ENCODE peak calls at places on chromosomes 2 and 18, in seven cellular contexts. T is CD4-positive, alpha-beta T cell; P is fibroblast of lung; F is mucosa of descending colon; D is kidney; U is adrenal gland; G is CD8-positive, alpha-beta T cell. Q is an unnamed sample.

GRCh38 chr2:221777119-221777518 is 205.0 kb upstream of the EPHA4 start:
- DNase-seq in T (no peak), P (no peak), F (no peak), D (no peak), U (no peak), G (no peak), Q (no peak)

GRCh38 chr2:16739778-16740581 is 74.3 kb upstream of the CYRIA start:
- DNase-seq in T (no peak), P (no peak), F (no peak), D (peak; percentile 91), U (peak; percentile 67), G (no peak), Q (no peak)

GRCh38 chr2:23569761-23570383 is 184.9 kb downstream of the KLHL29 start:
- DNase-seq in T (no peak), P (no peak), F (no peak), D (no peak), U (no peak), G (no peak), Q (no peak)

GRCh38 chr18:48190994-48191393 is 218.2 kb downstream of the ZBTB7C start:
- DNase-seq in T (no peak), P (no peak), F (no peak), D (no peak), U (no peak), G (no peak), Q (no peak)

GRCh38 chr2:203534486-203535077 is 519 bp downstream of the RAPH1 start:
- DNase-seq in T (peak; percentile 7), P (peak; percentile 33), F (peak; percentile 67), D (no peak), U (peak; percentile 60), G (no peak), Q (peak; percentile 65)

GRCh38 chr18:33579147-33579867 is 1.3 kb downstream of the ASXL3 start:
- DNase-seq in T (no peak), P (peak; percentile 23), F (no peak), D (peak; percentile 35), U (no peak), G (no peak), Q (no peak)

GRCh38 chr2:206230060-206230890 is 44.2 kb upstream of the ZDBF2 start:
- DNase-seq in T (no peak), P (peak; percentile 11), F (no peak), D (no peak), U (peak; percentile 62), G (no peak), Q (no peak)

GRCh38 chr2:147037048-147037447 is 807.8 kb upstream of the ACVR2A start:
- DNase-seq in T (no peak), P (no peak), F (no peak), D (no peak), U (no peak), G (no peak), Q (no peak)

GRCh38 chr18:26536032-26536431 is 12.3 kb downstream of the KCTD1 start:
- DNase-seq in T (no peak), P (peak; percentile 60), F (no peak), D (no peak), U (no peak), G (no peak), Q (no peak)

GRCh38 chr2:121214296-121214695 is 70.7 kb downstream of the TFCP2L1 start:
- DNase-seq in T (no peak), P (no peak), F (peak; percentile 25), D (peak; percentile 66), U (no peak), G (no peak), Q (no peak)

GRCh38 chr2:138516030-138516704 is 14.6 kb downstream of the SPOPL start:
- DNase-seq in T (no peak), P (peak; percentile 82), F (no peak), D (no peak), U (no peak), G (no peak), Q (no peak)

GRCh38 chr2:203002054-203002821 is 12.4 kb upstream of the NBEAL1 start:
- DNase-seq in T (no peak), P (peak; percentile 29), F (no peak), D (no peak), U (no peak), G (no peak), Q (no peak)

GRCh38 chr2:37230581-37230980 is 815 bp downstream of the CEBPZ start:
- DNase-seq in T (no peak), P (peak; percentile 7), F (no peak), D (no peak), U (no peak), G (no peak), Q (no peak)

GRCh38 chr2:9174771-9175441 is 31.7 kb upstream of the ASAP2 start:
- DNase-seq in T (no peak), P (peak; percentile 95), F (no peak), D (no peak), U (no peak), G (no peak), Q (no peak)

GRCh38 chr2:45910473-45911060 is 259.1 kb downstream of the PRKCE start:
- DNase-seq in T (no peak), P (no peak), F (no peak), D (no peak), U (no peak), G (no peak), Q (no peak)

GRCh38 chr2:7672027-7672684 is 754.9 kb downstream of the RNF144A start:
- DNase-seq in T (peak; percentile 21), P (peak; percentile 34), F (no peak), D (no peak), U (peak; percentile 69), G (peak; percentile 23), Q (peak; percentile 72)

GRCh38 chr2:138771534-138771933 is 8.7 kb downstream of the NXPH2 start:
- DNase-seq in T (no peak), P (no peak), F (no peak), D (no peak), U (no peak), G (no peak), Q (no peak)

GRCh38 chr2:97645112-97645699 is 656 bp upstream of the COX5B start:
- DNase-seq in T (no peak), P (peak; percentile 21), F (peak; percentile 70), D (peak; percentile 87), U (peak; percentile 73), G (no peak), Q (no peak)

GRCh38 chr2:126359494-126359893 is 296.5 kb upstream of the GYPC start:
- DNase-seq in T (no peak), P (no peak), F (no peak), D (no peak), U (no peak), G (no peak), Q (peak; percentile 5)

GRCh38 chr2:219664958-219665357 is 37.5 kb downstream of the SLC4A3 start:
- DNase-seq in T (no peak), P (peak; percentile 41), F (no peak), D (no peak), U (peak; percentile 86), G (no peak), Q (no peak)

GRCh38 chr2:170012773-170013172 is 165.2 kb upstream of the MYO3B start:
- DNase-seq in T (no peak), P (no peak), F (no peak), D (no peak), U (no peak), G (no peak), Q (no peak)
- TF ChIP-seq CTCF in T (no peak), P (no peak), F (no peak), D (no peak), U (no peak), G (no peak), Q (no peak)

DNA sequence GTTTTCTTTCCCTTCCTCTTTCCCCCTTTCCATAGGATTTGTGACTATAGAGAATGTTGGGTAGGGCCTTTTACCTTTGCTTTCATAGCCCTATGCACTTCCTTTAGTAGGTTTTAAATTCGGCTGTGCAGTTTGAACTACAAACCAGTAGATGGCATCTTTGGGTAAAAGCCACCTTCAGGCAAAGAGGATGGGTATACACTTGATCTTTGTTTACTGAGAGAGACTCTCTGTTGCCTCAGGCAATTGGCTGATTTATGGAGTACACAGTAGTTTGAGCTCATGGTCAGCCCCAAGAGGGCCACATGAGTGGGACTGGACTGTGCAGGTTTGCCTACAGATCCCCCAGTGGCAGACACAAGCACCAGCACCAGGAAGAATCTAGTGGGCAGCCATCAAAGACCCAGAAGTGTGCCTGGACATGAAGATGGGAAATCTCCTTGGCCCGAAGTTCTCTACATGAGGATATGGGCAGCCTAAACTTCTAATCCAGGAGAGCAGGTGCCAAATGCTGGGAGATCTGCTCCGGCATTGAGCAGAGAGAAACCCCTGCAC is 1304.3 kb upstream of the DDX18 start:
- DNase-seq in T (no peak), P (no peak), F (no peak), D (no peak), U (no peak), G (no peak), Q (no peak)
- TF ChIP-seq CTCF in T (no peak), P (no peak), F (no peak), D (no peak), U (no peak), G (no peak), Q (peak; percentile 67)

GRCh38 chr2:231211461-231211860 is 13.0 kb downstream of the ARMC9 start:
- DNase-seq in T (no peak), P (no peak), F (no peak), D (no peak), U (no peak), G (no peak), Q (no peak)

GRCh38 chr2:231212329-231212845 is 14.0 kb downstream of the ARMC9 start:
- DNase-seq in T (no peak), P (peak; percentile 93), F (no peak), D (no peak), U (no peak), G (no peak), Q (no peak)

GRCh38 chr2:231219289-231219688 is 20.9 kb downstream of the ARMC9 start:
- DNase-seq in T (no peak), P (no peak), F (no peak), D (no peak), U (no peak), G (no peak), Q (no peak)

GRCh38 chr2:231218356-231218755 is 19.9 kb downstream of the ARMC9 start:
- DNase-seq in T (no peak), P (no peak), F (no peak), D (no peak), U (peak; percentile 48), G (no peak), Q (no peak)

GRCh38 chr2:231213931-231214642 is 15.7 kb downstream of the ARMC9 start:
- DNase-seq in T (no peak), P (no peak), F (no peak), D (no peak), U (no peak), G (no peak), Q (no peak)
- TF ChIP-seq CTCF in T (no peak), P (no peak), F (no peak), D (no peak), U (no peak), G (no peak), Q (no peak)

GRCh38 chr2:207491086-207491485 is 38.7 kb upstream of the CREB1 start:
- DNase-seq in T (no peak), P (no peak), F (no peak), D (no peak), U (no peak), G (no peak), Q (no peak)

GRCh38 chr2:207489251-207489650 is 40.5 kb upstream of the CREB1 start:
- DNase-seq in T (no peak), P (no peak), F (no peak), D (no peak), U (no peak), G (no peak), Q (no peak)

GRCh38 chr2:207490441-207490840 is 39.3 kb upstream of the CREB1 start:
- DNase-seq in T (no peak), P (no peak), F (no peak), D (no peak), U (no peak), G (no peak), Q (no peak)

GRCh38 chr2:207484444-207485391 is 45.0 kb upstream of the CREB1 start:
- DNase-seq in T (no peak), P (peak; percentile 27), F (no peak), D (no peak), U (no peak), G (no peak), Q (no peak)

GRCh38 chr2:207487650-207488315 is 42.0 kb upstream of the CREB1 start:
- DNase-seq in T (no peak), P (peak; percentile 93), F (no peak), D (no peak), U (no peak), G (no peak), Q (no peak)
- TF ChIP-seq CTCF in T (no peak), P (no peak), F (no peak), D (no peak), U (no peak), G (no peak), Q (no peak)